ENCODE peak calls at places on chromosomes 12 and 14, in eight cellular contexts. V, L, X, G, M, K, Y and S are unnamed samples.

GRCh38 chr12:5745251-5745888 is 199.7 kb downstream of the ANO2 start:
- DNase-seq in M (peak; percentile 16), V (peak; percentile 63), G (peak; percentile 40), K (peak; percentile 70), L (peak; percentile 36), Y (peak; percentile 11), X (peak; percentile 2), S (no peak)

GRCh38 chr14:73143003-73143402 is 6.7 kb downstream of the PSEN1 start:
- DNase-seq in K (no peak), G (no peak), X (no peak), V (peak; percentile 19), Y (no peak), M (no peak), L (no peak), S (no peak)

GRCh38 chr12:29563636-29564035 is 66.2 kb upstream of the OVCH1 start:
- DNase-seq in L (no peak), M (no peak), V (no peak), Y (no peak), K (no peak), G (no peak), X (no peak), S (no peak)

GRCh38 chr12:1173806-1174617 is 183.0 kb downstream of the ERC1 start:
- DNase-seq in M (no peak), X (peak; percentile 3), K (no peak), L (no peak), V (no peak), Y (no peak), G (no peak), S (no peak)

GRCh38 chr14:37369446-37369845 is 171.7 kb downstream of the MIPOL1 start:
- DNase-seq in K (no peak), G (no peak), V (no peak), L (no peak), M (no peak), Y (no peak), X (peak; percentile 93), S (no peak)

GRCh38 chr12:18165422-18165871 is 75.5 kb upstream of the RERGL start:
- DNase-seq in G (no peak), X (no peak), Y (no peak), L (no peak), V (no peak), M (peak; percentile 52), K (no peak), S (no peak)

GRCh38 chr12:5328669-5329068 is 103.2 kb upstream of the NTF3 start:
- DNase-seq in M (no peak), Y (no peak), G (no peak), L (no peak), K (no peak), X (no peak), V (no peak), S (no peak)

GRCh38 chr12:131555197-131555820 is 155.6 kb upstream of the SFSWAP start:
- DNase-seq in K (no peak), L (no peak), V (no peak), M (no peak), Y (no peak), X (no peak), G (no peak), S (no peak)

GRCh38 chr12:131269551-131269950 is 315.8 kb downstream of the ADGRD1 start:
- DNase-seq in M (no peak), X (no peak), V (no peak), L (no peak), Y (no peak), G (no peak), K (no peak), S (no peak)

GRCh38 chr12:127041985-127042625 is 1224.9 kb upstream of the TMEM132C start:
- DNase-seq in V (no peak), K (no peak), L (no peak), Y (no peak), M (no peak), G (no peak), X (no peak), S (no peak)

GRCh38 chr12:92134638-92135274 is 10.9 kb downstream of the BTG1 start:
- DNase-seq in L (no peak), M (peak; percentile 70), G (peak; percentile 79), Y (no peak), K (no peak), V (no peak), X (no peak), S (no peak)

GRCh38 chr14:39265741-39266588 is 32.2 kb downstream of the MIA2 start:
- DNase-seq in Y (no peak), G (peak; percentile 10), K (no peak), M (peak; percentile 38), X (peak; percentile 52), L (no peak), V (peak; percentile 12), S (no peak)

GRCh38 chr12:46487567-46488131 is 115.1 kb upstream of the SLC38A2 start:
- DNase-seq in Y (no peak), L (no peak), G (no peak), V (no peak), M (no peak), X (no peak), K (no peak), S (no peak)

GRCh38 chr14:53955671-53956426 is 776 bp downstream of the BMP4 start:
- DNase-seq in K (no peak), V (no peak), G (no peak), X (no peak), L (no peak), Y (no peak), M (no peak), S (no peak)

GRCh38 chr14:103179078-103179477 is 55.8 kb downstream of the TNFAIP2 start:
- DNase-seq in Y (no peak), M (no peak), V (no peak), X (no peak), G (no peak), L (no peak), K (no peak), S (no peak)

GRCh38 chr12:53659011-53659551 is 16.8 kb downstream of the ATP5MC2 start:
- DNase-seq in Y (no peak), K (no peak), X (peak; percentile 44), V (peak; percentile 55), G (peak; percentile 92), L (no peak), M (peak; percentile 69), S (peak; percentile 81)

GRCh38 chr14:55245657-55246268 is 25.5 kb upstream of the FBXO34 start:
- DNase-seq in V (no peak), L (peak; percentile 24), K (peak; percentile 41), M (peak; percentile 47), G (peak; percentile 18), Y (peak; percentile 28), X (no peak), S (no peak)

GRCh38 chr12:76260390-76260748 is 87.8 kb downstream of the BBS10 start:
- DNase-seq in K (no peak), Y (no peak), M (peak; percentile 75), V (no peak), G (no peak), X (no peak), L (no peak), S (no peak)

GRCh38 chr12:116613256-116613655 is 54.1 kb downstream of the MAP1LC3B2 start:
- DNase-seq in M (no peak), Y (no peak), L (no peak), K (no peak), X (no peak), V (no peak), G (no peak), S (no peak)

GRCh38 chr14:91378945-91379932 is 38.4 kb downstream of the CCDC88C start:
- DNase-seq in L (no peak), Y (no peak), K (no peak), G (no peak), M (no peak), X (no peak), V (no peak), S (no peak)

GRCh38 chr12:67107751-67108269 is 161.3 kb upstream of the CAND1 start:
- DNase-seq in X (peak; percentile 25), G (no peak), M (no peak), K (no peak), L (no peak), Y (no peak), V (no peak), S (no peak)

GRCh38 chr14:104937694-104938365 is 13.2 kb downstream of the PLD4 start:
- DNase-seq in V (no peak), M (no peak), G (no peak), L (no peak), K (no peak), X (no peak), Y (no peak), S (no peak)

GRCh38 chr12:1065629-1066028 is 74.6 kb downstream of the ERC1 start:
- DNase-seq in K (no peak), X (no peak), L (no peak), Y (no peak), G (no peak), M (no peak), V (no peak), S (no peak)

GRCh38 chr12:12835378-12836145 is 22.4 kb downstream of the DDX47 start:
- DNase-seq in Y (no peak), V (no peak), L (no peak), X (no peak), G (no peak), K (no peak), M (peak; percentile 80), S (no peak)

GRCh38 chr12:49899921-49900320 is 3.8 kb downstream of the FAIM2 start:
- DNase-seq in L (no peak), K (no peak), G (no peak), V (no peak), X (no peak), M (no peak), Y (no peak), S (no peak)

GRCh38 chr12:124456133-124456651 is 111.2 kb downstream of the NCOR2 start:
- DNase-seq in X (no peak), L (no peak), Y (no peak), G (no peak), M (no peak), V (no peak), K (no peak), S (no peak)

GRCh38 chr12:26239508-26240328 is 44.3 kb downstream of the SSPN start:
- DNase-seq in M (peak; percentile 100), X (no peak), K (no peak), G (peak; percentile 96), L (no peak), V (peak; percentile 31), Y (no peak), S (no peak)

GRCh38 chr14:100771121-100771800 is 44.6 kb downstream of the DLK1 start:
- DNase-seq in Y (no peak), G (no peak), V (no peak), K (no peak), L (no peak), M (no peak), X (no peak), S (no peak)

GRCh38 chr12:62966990-62967506 is 32.1 kb upstream of the PPM1H start:
- DNase-seq in M (no peak), L (no peak), X (no peak), Y (no peak), V (no peak), G (no peak), K (no peak), S (no peak)